ENCODE peak calls at places on chromosomes 3 and 15, in five cellular contexts. P, D, R, G and C are unnamed samples.

GRCh38 chr3:81274671-81275070 is 486.8 kb downstream of the GBE1 start:
- DNase-seq in G (no peak), D (no peak), R (no peak), P (no peak), C (no peak)

GRCh38 chr15:71114887-71115566 is at the start of gene THSD4:
- DNase-seq in D (peak; percentile 99), R (peak; percentile 93), P (peak; percentile 69), G (peak; percentile 77), C (no peak)

GRCh38 chr15:53367740-53368139 is 391.7 kb downstream of the WDR72 start:
- DNase-seq in G (no peak), R (no peak), P (no peak), D (no peak), C (no peak)

GRCh38 chr3:42507252-42507651 is 4.8 kb downstream of the VIPR1 start:
- DNase-seq in D (no peak), P (no peak), G (no peak), R (no peak), C (no peak)

GRCh38 chr3:48273594-48274211 is 32.8 kb downstream of the ZNF589 start:
- DNase-seq in D (peak; percentile 54), P (peak; percentile 70), R (peak; percentile 79), G (peak; percentile 43), C (peak; percentile 90)

GRCh38 chr3:140501054-140501769 is 176.7 kb upstream of the TRIM42 start:
- DNase-seq in G (no peak), R (no peak), P (no peak), D (no peak), C (no peak)

GRCh38 chr3:57778499-57778898 is 22.4 kb downstream of the SLMAP start:
- DNase-seq in P (peak; percentile 15), D (no peak), G (no peak), R (no peak), C (no peak)

GRCh38 chr3:197793246-197793645 is 2.2 kb downstream of the LRCH3 start:
- DNase-seq in G (no peak), P (peak; percentile 58), R (no peak), D (no peak), C (peak; percentile 71)

GRCh38 chr15:65512807-65513416 is 4.6 kb downstream of the DPP8 start:
- DNase-seq in D (no peak), G (no peak), P (peak; percentile 67), R (no peak), C (peak; percentile 37)

GRCh38 chr3:190265795-190266194 is 56.5 kb downstream of the CLDN1 start:
- DNase-seq in G (no peak), R (no peak), P (peak; percentile 20), D (no peak), C (no peak)

GRCh38 chr3:9316881-9317341 is 45.9 kb upstream of the THUMPD3 start:
- DNase-seq in P (peak; percentile 34), R (peak; percentile 83), G (peak; percentile 70), D (no peak), C (no peak)

GRCh38 chr3:152267831-152268500 is 763 bp upstream of the MBNL1 start:
- DNase-seq in R (no peak), P (no peak), G (no peak), D (no peak), C (peak; percentile 55)

GRCh38 chr3:187013080-187013838 is 82.9 kb downstream of the ST6GAL1 start:
- DNase-seq in G (no peak), P (peak; percentile 82), R (no peak), D (no peak), C (peak; percentile 68)

GRCh38 chr3:13890377-13891016 is 10.6 kb upstream of the WNT7A start:
- DNase-seq in D (no peak), G (no peak), R (no peak), P (no peak), C (no peak)

GRCh38 chr15:41966414-41966812 is 5.9 kb downstream of the EHD4 start:
- DNase-seq in P (no peak), R (no peak), G (no peak), D (no peak), C (no peak)

GRCh38 chr15:80093854-80094418 is 34.5 kb downstream of the ZFAND6 start:
- DNase-seq in D (no peak), R (peak; percentile 16), G (no peak), P (no peak), C (no peak)

GRCh38 chr15:60423540-60423939 is 25.8 kb upstream of the ANXA2 start:
- DNase-seq in P (peak; percentile 89), R (peak; percentile 85), D (peak; percentile 29), G (peak; percentile 46), C (no peak)

GRCh38 chr3:12506201-12506600 is 21.9 kb downstream of the TSEN2 start:
- DNase-seq in P (no peak), G (no peak), D (no peak), R (no peak), C (no peak)

GRCh38 chr3:37935756-37936666 is 54.6 kb upstream of the VILL start:
- DNase-seq in D (no peak), P (peak; percentile 91), R (peak; percentile 41), G (peak; percentile 5), C (no peak)

GRCh38 chr3:41209646-41210045 is 10.3 kb downstream of the CTNNB1 start:
- DNase-seq in D (no peak), P (no peak), R (no peak), G (no peak), C (no peak)

GRCh38 chr15:53675832-53676231 is 83.6 kb downstream of the WDR72 start:
- DNase-seq in D (no peak), R (no peak), G (no peak), P (no peak), C (no peak)

GRCh38 chr15:89496155-89497098 is at the start of gene RHCG:
- DNase-seq in G (peak; percentile 29), P (peak; percentile 40), R (peak; percentile 77), D (peak; percentile 80), C (no peak)

GRCh38 chr3:115655761-115656282 is 32.5 kb downstream of the GAP43 start:
- DNase-seq in P (no peak), D (no peak), R (no peak), G (no peak), C (no peak)

GRCh38 chr15:26069204-26069603 is 206.1 kb upstream of the ATP10A start:
- DNase-seq in R (peak; percentile 71), G (peak; percentile 58), P (no peak), D (no peak), C (no peak)

GRCh38 chr15:60006203-60006782 is 2.2 kb downstream of the FOXB1 start:
- DNase-seq in D (no peak), P (peak; percentile 36), R (peak; percentile 95), G (peak; percentile 80), C (no peak)

GRCh38 chr3:56988874-56989433 is 71.5 kb upstream of the SPATA12 start:
- DNase-seq in P (peak; percentile 86), R (peak; percentile 89), D (peak; percentile 43), G (peak; percentile 83), C (peak; percentile 87)

GRCh38 chr3:178439504-178439903 is 96.7 kb upstream of the KCNMB2 start:
- DNase-seq in R (peak; percentile 8), P (peak; percentile 62), D (peak; percentile 11), G (no peak), C (no peak)

GRCh38 chr3:169348981-169349942 is 314.2 kb downstream of the MECOM start:
- DNase-seq in P (peak; percentile 9), R (no peak), D (no peak), G (no peak), C (no peak)

GRCh38 chr15:80512729-80513670 is 108.8 kb downstream of the ARNT2 start:
- DNase-seq in P (peak; percentile 22), D (no peak), G (no peak), R (no peak), C (peak; percentile 46)

GRCh38 chr3:14485981-14486380 is 54.2 kb downstream of the GRIP2 start:
- DNase-seq in P (no peak), R (no peak), G (no peak), D (no peak), C (no peak)

GRCh38 chr15:68419301-68420175 is 12.4 kb downstream of the ITGA11 start:
- DNase-seq in G (no peak), P (peak; percentile 28), D (no peak), R (no peak), C (peak; percentile 29)
- H3K4me2 ChIP-seq in G (no peak overlapping the region), P (no peak overlapping the region), D (peak overlapping the region; percentile 67), R (peak overlapping the region; percentile 53), C (no peak overlapping the region)

GRCh38 chr15:90889313-90889730 is 5.0 kb downstream of the FES start:
- DNase-seq in G (no peak), R (no peak), P (no peak), D (no peak), C (no peak)

GRCh38 chr15:90885432-90886290 is 1.4 kb downstream of the FES start:
- DNase-seq in P (peak; percentile 71), G (peak; percentile 74), R (peak; percentile 85), D (no peak), C (peak; percentile 92)

GRCh38 chr15:90884719-90885431 is 571 bp downstream of the FES start:
- DNase-seq in G (no peak), P (no peak), D (no peak), R (no peak), C (no peak)

GRCh38 chr15:90886291-90886614 is 1.9 kb downstream of the FES start:
- DNase-seq in G (no peak), D (no peak), R (no peak), P (no peak), C (no peak)

GRCh38 chr15:90887037-90887481 is 2.8 kb downstream of the FES start:
- DNase-seq in G (no peak), P (no peak), D (no peak), R (no peak), C (no peak)
- H3K4me2 ChIP-seq in G (no peak overlapping the region), P (no peak overlapping the region), D (no peak overlapping the region), R (no peak overlapping the region), C (no peak overlapping the region)

DNA sequence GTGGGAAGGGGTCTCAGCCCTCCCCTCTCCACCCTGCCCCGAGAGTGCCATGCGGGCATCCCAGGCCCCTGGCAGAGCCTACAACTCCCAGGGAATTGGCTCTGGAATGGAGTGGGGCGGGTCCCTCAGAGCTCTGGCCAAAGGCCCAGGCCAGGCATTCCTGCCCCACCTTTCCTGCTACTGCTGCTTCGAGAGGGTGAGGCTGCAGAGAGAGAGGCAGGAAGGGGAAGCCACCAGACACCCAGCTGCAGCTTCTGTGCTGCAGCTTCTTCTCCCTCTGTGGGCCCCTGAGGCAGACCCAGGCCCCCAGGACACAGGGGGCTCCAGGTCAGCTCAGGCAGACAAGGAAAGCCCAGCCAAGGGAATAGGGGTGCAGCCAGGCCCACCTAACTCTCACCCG is 2.7 kb downstream of the ALS2CL start:
- DNase-seq in R (no peak), D (no peak), G (no peak), P (no peak), C (no peak)
- H3K4me2 ChIP-seq in R (no peak overlapping the region), D (peak overlapping the region; percentile 25), G (no peak overlapping the region), P (no peak overlapping the region), C (no peak overlapping the region)

DNA sequence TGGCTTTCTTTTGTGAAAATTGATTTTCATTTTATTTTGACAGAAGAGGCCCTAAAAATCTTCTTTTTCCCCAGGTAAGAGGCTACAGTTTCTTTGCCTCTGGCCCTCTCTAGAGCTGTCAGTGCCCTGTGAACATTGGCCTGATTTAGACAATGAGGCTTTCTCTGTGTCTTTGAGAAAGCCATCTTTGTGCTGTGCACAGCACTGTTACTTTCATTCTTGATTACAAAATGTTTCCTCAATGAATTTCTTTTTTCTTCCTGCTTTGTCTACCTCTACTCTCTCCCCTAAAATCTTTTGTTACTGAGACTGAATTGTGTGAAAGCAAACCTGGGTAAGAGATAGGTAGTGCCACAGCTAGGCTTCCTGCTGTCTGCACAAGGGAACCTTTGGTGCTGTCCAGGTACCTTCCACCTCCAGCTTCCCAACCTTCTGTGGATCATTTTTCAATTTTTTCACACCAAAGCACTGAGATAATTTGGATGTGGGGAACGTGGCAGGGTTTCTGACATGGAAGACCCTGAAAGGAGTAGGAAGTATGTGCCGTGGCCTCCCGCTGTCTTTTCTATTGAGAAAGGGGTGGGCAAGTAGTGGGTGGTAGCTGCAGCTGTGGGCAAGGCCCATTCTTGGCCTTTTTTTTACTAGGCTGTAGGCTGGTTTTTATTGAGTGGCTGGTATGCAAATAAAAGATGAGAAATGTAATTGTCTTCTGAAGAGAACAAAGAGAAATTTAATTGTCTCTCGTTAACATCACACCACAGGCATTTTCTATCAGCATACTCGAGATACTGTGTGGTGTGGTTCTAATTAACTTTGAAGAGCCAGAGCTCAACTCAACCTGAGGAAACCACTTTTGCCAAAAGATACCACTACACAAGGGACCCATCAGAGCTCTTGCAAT is 21.0 kb downstream of the RAB8B start:
- DNase-seq in P (no peak), G (no peak), D (no peak), R (peak; percentile 42), C (no peak)
- H3K4me2 ChIP-seq in P (peak overlapping the region; percentile 11), G (no peak overlapping the region), D (no peak overlapping the region), R (peak overlapping the region; percentile 59), C (no peak overlapping the region)